ENCODE peak calls at places on chromosomes 4 and X, in nine cellular contexts. One of them, this sample, is unnamed.

GRCh38 chr4:166435449-166435848 is 562.4 kb downstream of the TLL1 start:
- DNase-seq in transverse colon: no peak
- DNase-seq in fibroblast of pulmonary artery: peak
- DNase-seq in fibroblast of lung: peak
- DNase-seq in fibroblast of mammary gland: peak
- DNase-seq in AG10803: peak
- DNase-seq in mucosa of descending colon: no peak
- DNase-seq in psoas muscle: no peak
- DNase-seq in RWPE2: no peak
- DNase-seq in this sample: peak

GRCh38 chr4:39976945-39977488 is 694 bp downstream of the PDS5A start:
- DNase-seq in transverse colon: peak
- DNase-seq in fibroblast of pulmonary artery: peak
- DNase-seq in fibroblast of lung: peak
- DNase-seq in fibroblast of mammary gland: no peak
- DNase-seq in AG10803: no peak
- DNase-seq in mucosa of descending colon: peak
- DNase-seq in psoas muscle: peak
- DNase-seq in RWPE2: no peak
- DNase-seq in this sample: no peak

GRCh38 chr4:90570615-90571014 is 443.4 kb downstream of the CCSER1 start:
- DNase-seq in transverse colon: no peak
- DNase-seq in fibroblast of pulmonary artery: no peak
- DNase-seq in fibroblast of lung: no peak
- DNase-seq in fibroblast of mammary gland: no peak
- DNase-seq in AG10803: no peak
- DNase-seq in mucosa of descending colon: no peak
- DNase-seq in psoas muscle: no peak
- DNase-seq in RWPE2: no peak
- DNase-seq in this sample: no peak

GRCh38 chrX:10597871-10598270 is 22.5 kb downstream of the MID1 start:
- DNase-seq in transverse colon: no peak
- DNase-seq in fibroblast of pulmonary artery: peak
- DNase-seq in fibroblast of lung: peak
- DNase-seq in fibroblast of mammary gland: peak
- DNase-seq in AG10803: peak
- DNase-seq in mucosa of descending colon: no peak
- DNase-seq in psoas muscle: no peak
- DNase-seq in RWPE2: no peak
- DNase-seq in this sample: no peak

GRCh38 chr4:54913751-54914526 is 211.5 kb downstream of the KDR start:
- DNase-seq in transverse colon: no peak
- DNase-seq in fibroblast of pulmonary artery: no peak
- DNase-seq in fibroblast of lung: no peak
- DNase-seq in fibroblast of mammary gland: no peak
- DNase-seq in AG10803: peak
- DNase-seq in mucosa of descending colon: no peak
- DNase-seq in psoas muscle: peak
- DNase-seq in RWPE2: no peak
- DNase-seq in this sample: no peak

GRCh38 chr4:7598939-7599790 is 164.4 kb upstream of the PSAPL1 start:
- DNase-seq in transverse colon: no peak
- DNase-seq in fibroblast of pulmonary artery: no peak
- DNase-seq in fibroblast of lung: no peak
- DNase-seq in fibroblast of mammary gland: no peak
- DNase-seq in AG10803: no peak
- DNase-seq in mucosa of descending colon: no peak
- DNase-seq in psoas muscle: no peak
- DNase-seq in RWPE2: no peak
- DNase-seq in this sample: no peak

GRCh38 chrX:34884693-34885277 is 57.8 kb upstream of the FAM47B start:
- DNase-seq in transverse colon: no peak
- DNase-seq in fibroblast of pulmonary artery: peak
- DNase-seq in fibroblast of lung: peak
- DNase-seq in fibroblast of mammary gland: peak
- DNase-seq in AG10803: peak
- DNase-seq in mucosa of descending colon: no peak
- DNase-seq in psoas muscle: no peak
- DNase-seq in RWPE2: no peak
- DNase-seq in this sample: no peak

GRCh38 chr4:130395871-130396270 is 1299.9 kb downstream of the C4orf33 start:
- DNase-seq in transverse colon: no peak
- DNase-seq in fibroblast of pulmonary artery: peak
- DNase-seq in fibroblast of lung: peak
- DNase-seq in fibroblast of mammary gland: peak
- DNase-seq in AG10803: peak
- DNase-seq in mucosa of descending colon: no peak
- DNase-seq in psoas muscle: no peak
- DNase-seq in RWPE2: no peak
- DNase-seq in this sample: no peak

GRCh38 chr4:6747690-6748068 is 31.7 kb downstream of the BLOC1S4 start:
- DNase-seq in transverse colon: no peak
- DNase-seq in fibroblast of pulmonary artery: no peak
- DNase-seq in fibroblast of lung: no peak
- DNase-seq in fibroblast of mammary gland: no peak
- DNase-seq in AG10803: no peak
- DNase-seq in mucosa of descending colon: peak
- DNase-seq in psoas muscle: no peak
- DNase-seq in RWPE2: no peak
- DNase-seq in this sample: no peak

GRCh38 chr4:68336530-68336929 is 13.4 kb downstream of the YTHDC1 start:
- DNase-seq in transverse colon: no peak
- DNase-seq in fibroblast of pulmonary artery: no peak
- DNase-seq in fibroblast of lung: no peak
- DNase-seq in fibroblast of mammary gland: no peak
- DNase-seq in AG10803: no peak
- DNase-seq in mucosa of descending colon: no peak
- DNase-seq in psoas muscle: no peak
- DNase-seq in RWPE2: no peak
- DNase-seq in this sample: no peak

GRCh38 chrX:136768469-136769084 is 12.2 kb downstream of the ARHGEF6 start:
- DNase-seq in transverse colon: peak
- DNase-seq in fibroblast of pulmonary artery: peak
- DNase-seq in fibroblast of lung: peak
- DNase-seq in fibroblast of mammary gland: peak
- DNase-seq in AG10803: peak
- DNase-seq in mucosa of descending colon: peak
- DNase-seq in psoas muscle: peak
- DNase-seq in RWPE2: no peak
- DNase-seq in this sample: peak

GRCh38 chr4:147984065-147984777 is 252.3 kb downstream of the ARHGAP10 start:
- DNase-seq in transverse colon: peak
- DNase-seq in fibroblast of pulmonary artery: peak
- DNase-seq in fibroblast of lung: peak
- DNase-seq in fibroblast of mammary gland: peak
- DNase-seq in AG10803: peak
- DNase-seq in mucosa of descending colon: no peak
- DNase-seq in psoas muscle: no peak
- DNase-seq in RWPE2: no peak
- DNase-seq in this sample: no peak

GRCh38 chr4:138329506-138330070 is 87.4 kb upstream of the SLC7A11 start:
- DNase-seq in transverse colon: no peak
- DNase-seq in fibroblast of pulmonary artery: no peak
- DNase-seq in fibroblast of lung: no peak
- DNase-seq in fibroblast of mammary gland: no peak
- DNase-seq in AG10803: no peak
- DNase-seq in mucosa of descending colon: no peak
- DNase-seq in psoas muscle: no peak
- DNase-seq in RWPE2: no peak
- DNase-seq in this sample: no peak

GRCh38 chr4:3483471-3483921 is 20.4 kb downstream of the DOK7 start:
- DNase-seq in transverse colon: no peak
- DNase-seq in fibroblast of pulmonary artery: no peak
- DNase-seq in fibroblast of lung: no peak
- DNase-seq in fibroblast of mammary gland: no peak
- DNase-seq in AG10803: peak
- DNase-seq in mucosa of descending colon: no peak
- DNase-seq in psoas muscle: peak
- DNase-seq in RWPE2: no peak
- DNase-seq in this sample: no peak

GRCh38 chrX:110146521-110146920 is 143.6 kb downstream of the TMEM164 start:
- DNase-seq in transverse colon: peak
- DNase-seq in fibroblast of pulmonary artery: peak
- DNase-seq in fibroblast of lung: peak
- DNase-seq in fibroblast of mammary gland: peak
- DNase-seq in AG10803: peak
- DNase-seq in mucosa of descending colon: no peak
- DNase-seq in psoas muscle: no peak
- DNase-seq in RWPE2: no peak
- DNase-seq in this sample: no peak

GRCh38 chr4:117478702-117479101 is 393.3 kb upstream of the TRAM1L1 start:
- DNase-seq in transverse colon: no peak
- DNase-seq in fibroblast of pulmonary artery: no peak
- DNase-seq in fibroblast of lung: no peak
- DNase-seq in fibroblast of mammary gland: no peak
- DNase-seq in AG10803: no peak
- DNase-seq in mucosa of descending colon: no peak
- DNase-seq in psoas muscle: no peak
- DNase-seq in RWPE2: no peak
- DNase-seq in this sample: no peak

GRCh38 chrX:132743086-132743485 is 215.3 kb downstream of the HS6ST2 start:
- DNase-seq in transverse colon: no peak
- DNase-seq in fibroblast of pulmonary artery: no peak
- DNase-seq in fibroblast of lung: no peak
- DNase-seq in fibroblast of mammary gland: no peak
- DNase-seq in AG10803: no peak
- DNase-seq in mucosa of descending colon: no peak
- DNase-seq in psoas muscle: no peak
- DNase-seq in RWPE2: no peak
- DNase-seq in this sample: no peak
- H3K4me3 ChIP-seq in transverse colon: no peak
- H3K4me3 ChIP-seq in fibroblast of pulmonary artery: no peak
- H3K4me3 ChIP-seq in fibroblast of lung: no peak
- H3K4me3 ChIP-seq in fibroblast of mammary gland: no peak
- H3K4me3 ChIP-seq in AG10803: no peak
- H3K4me3 ChIP-seq in mucosa of descending colon: no peak
- H3K4me3 ChIP-seq in psoas muscle: no peak
- H3K4me3 ChIP-seq in RWPE2: no peak
- H3K4me3 ChIP-seq in this sample: no peak

DNA sequence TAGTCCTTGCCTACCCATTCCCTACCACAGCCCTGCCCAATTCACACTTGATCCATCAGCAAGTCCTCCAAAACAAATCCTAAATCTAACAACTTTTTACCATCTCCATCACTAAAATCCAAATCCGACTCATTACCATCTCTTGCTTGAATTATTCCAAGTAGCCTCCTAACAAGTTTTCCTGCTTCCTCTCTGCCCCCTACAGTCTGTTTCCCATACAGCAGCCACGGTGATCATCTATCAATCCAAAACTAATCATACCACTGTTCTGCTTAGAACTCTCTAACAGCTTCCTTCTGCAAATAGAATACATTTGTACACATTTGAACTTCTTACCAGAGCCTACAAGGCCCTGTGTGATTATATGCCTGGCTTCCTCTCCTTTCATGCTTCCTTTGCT is 133.0 kb downstream of the SHROOM4 start:
- DNase-seq in transverse colon: no peak
- DNase-seq in fibroblast of pulmonary artery: peak
- DNase-seq in fibroblast of lung: no peak
- DNase-seq in fibroblast of mammary gland: no peak
- DNase-seq in AG10803: no peak
- DNase-seq in mucosa of descending colon: no peak
- DNase-seq in psoas muscle: no peak
- DNase-seq in RWPE2: no peak
- DNase-seq in this sample: no peak
- TF ChIP-seq CTCF in transverse colon: no peak
- TF ChIP-seq CTCF in fibroblast of pulmonary artery: peak
- TF ChIP-seq CTCF in fibroblast of lung: no peak
- TF ChIP-seq CTCF in fibroblast of mammary gland: peak
- TF ChIP-seq CTCF in AG10803: peak
- TF ChIP-seq CTCF in mucosa of descending colon: no peak
- TF ChIP-seq CTCF in psoas muscle: peak
- TF ChIP-seq CTCF in RWPE2: peak
- TF ChIP-seq CTCF in this sample: peak

DNA sequence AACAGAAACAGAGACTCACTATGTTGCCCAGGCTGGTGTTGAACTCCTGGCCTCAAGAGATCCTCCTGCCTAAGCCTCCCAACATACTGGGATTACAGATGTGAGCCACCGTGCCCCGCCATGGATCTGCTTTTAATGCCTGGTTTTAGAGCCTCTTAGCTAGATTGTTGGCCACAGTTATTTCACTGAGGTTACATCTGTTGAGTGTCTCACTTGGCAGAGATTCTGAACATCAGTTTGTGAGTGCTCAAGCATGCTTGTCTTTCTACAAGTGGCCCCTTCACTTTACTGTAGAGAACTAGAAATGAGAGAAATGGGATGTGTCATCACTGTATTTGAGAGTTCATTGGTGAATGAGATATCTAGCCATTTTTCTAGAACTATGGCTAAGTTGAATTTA is 218.5 kb downstream of the APBB2 start:
- DNase-seq in transverse colon: no peak
- DNase-seq in fibroblast of pulmonary artery: peak
- DNase-seq in fibroblast of lung: peak
- DNase-seq in fibroblast of mammary gland: peak
- DNase-seq in AG10803: peak
- DNase-seq in mucosa of descending colon: no peak
- DNase-seq in psoas muscle: no peak
- DNase-seq in RWPE2: no peak
- DNase-seq in this sample: peak
- H3K4me3 ChIP-seq in transverse colon: no peak
- H3K4me3 ChIP-seq in fibroblast of pulmonary artery: no peak
- H3K4me3 ChIP-seq in fibroblast of lung: no peak
- H3K4me3 ChIP-seq in fibroblast of mammary gland: no peak
- H3K4me3 ChIP-seq in AG10803: no peak
- H3K4me3 ChIP-seq in mucosa of descending colon: no peak
- H3K4me3 ChIP-seq in psoas muscle: no peak
- H3K4me3 ChIP-seq in RWPE2: no peak
- H3K4me3 ChIP-seq in this sample: no peak

DNA sequence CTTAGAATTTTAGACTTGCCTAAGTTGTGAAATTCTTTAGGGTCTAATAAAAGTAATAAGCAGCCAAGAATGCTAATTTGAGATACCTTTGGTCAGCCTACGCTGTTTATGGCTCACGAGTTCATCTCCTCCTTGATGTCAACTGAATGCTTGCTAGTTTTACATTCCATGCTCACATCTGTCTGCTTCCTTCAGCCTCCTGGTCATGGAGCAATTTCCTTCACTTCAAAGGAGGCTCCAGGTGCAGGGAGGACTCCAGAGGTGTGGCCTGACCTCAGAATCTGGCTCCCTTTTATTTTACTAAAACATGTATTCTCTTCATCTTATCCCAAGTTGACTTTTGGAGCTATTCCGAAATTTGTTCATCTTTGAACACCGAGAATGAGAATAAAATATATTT is 23.3 kb upstream of the LNX1 start:
- DNase-seq in transverse colon: peak
- DNase-seq in fibroblast of pulmonary artery: no peak
- DNase-seq in fibroblast of lung: no peak
- DNase-seq in fibroblast of mammary gland: no peak
- DNase-seq in AG10803: no peak
- DNase-seq in mucosa of descending colon: no peak
- DNase-seq in psoas muscle: no peak
- DNase-seq in RWPE2: no peak
- DNase-seq in this sample: no peak
- TF ChIP-seq CTCF in transverse colon: peak
- TF ChIP-seq CTCF in fibroblast of pulmonary artery: peak
- TF ChIP-seq CTCF in fibroblast of lung: no peak
- TF ChIP-seq CTCF in fibroblast of mammary gland: peak
- TF ChIP-seq CTCF in AG10803: peak
- TF ChIP-seq CTCF in mucosa of descending colon: no peak
- TF ChIP-seq CTCF in psoas muscle: no peak
- TF ChIP-seq CTCF in RWPE2: no peak
- TF ChIP-seq CTCF in this sample: no peak

GRCh38 chr4:125401784-125402183 is 87.0 kb downstream of the FAT4 start:
- DNase-seq in transverse colon: no peak
- DNase-seq in fibroblast of pulmonary artery: no peak
- DNase-seq in fibroblast of lung: no peak
- DNase-seq in fibroblast of mammary gland: no peak
- DNase-seq in AG10803: no peak
- DNase-seq in mucosa of descending colon: no peak
- DNase-seq in psoas muscle: no peak
- DNase-seq in RWPE2: no peak
- DNase-seq in this sample: no peak
- H3K4me3 ChIP-seq in transverse colon: no peak
- H3K4me3 ChIP-seq in fibroblast of pulmonary artery: no peak
- H3K4me3 ChIP-seq in fibroblast of lung: no peak
- H3K4me3 ChIP-seq in fibroblast of mammary gland: no peak
- H3K4me3 ChIP-seq in AG10803: no peak
- H3K4me3 ChIP-seq in mucosa of descending colon: no peak
- H3K4me3 ChIP-seq in psoas muscle: no peak
- H3K4me3 ChIP-seq in RWPE2: no peak
- H3K4me3 ChIP-seq in this sample: no peak